ENCODE peak calls at places on chromosome 7, in six cellular contexts. One of them, this sample, is unnamed. For H3K4me1, the result is how much of the 10 kb centered on the place peaks cover.

GRCh38 chr7:132577206-132578049 is 1.2 kb upstream of the PLXNA4 start:
- DNase-seq in GM23338: peak
- DNase-seq in GM12878: no peak
- DNase-seq in SK-N-SH: peak
- DNase-seq in HCT116: no peak
- DNase-seq in HepG2: no peak
- DNase-seq in this sample: no peak

GRCh38 chr7:135283959-135284638 is 50.5 kb downstream of the STRA8 start:
- DNase-seq in GM23338: no peak
- DNase-seq in GM12878: no peak
- DNase-seq in SK-N-SH: no peak
- DNase-seq in HCT116: no peak
- DNase-seq in HepG2: no peak
- DNase-seq in this sample: no peak

GRCh38 chr7:116957874-116958273 is 4.6 kb downstream of the ST7 start:
- DNase-seq in GM23338: no peak
- DNase-seq in GM12878: no peak
- DNase-seq in SK-N-SH: no peak
- DNase-seq in HCT116: no peak
- DNase-seq in HepG2: no peak
- DNase-seq in this sample: no peak

GRCh38 chr7:155858521-155859061 is 46.3 kb upstream of the SHH start:
- DNase-seq in GM23338: no peak
- DNase-seq in GM12878: no peak
- DNase-seq in SK-N-SH: no peak
- DNase-seq in HCT116: no peak
- DNase-seq in HepG2: no peak
- DNase-seq in this sample: no peak

GRCh38 chr7:100102950-100103840 is 1.8 kb downstream of the AP4M1 start:
- DNase-seq in GM23338: no peak
- DNase-seq in GM12878: no peak
- DNase-seq in SK-N-SH: peak
- DNase-seq in HCT116: no peak
- DNase-seq in HepG2: no peak
- DNase-seq in this sample: no peak

GRCh38 chr7:98203964-98204605 is 7.2 kb upstream of the BHLHA15 start:
- DNase-seq in GM23338: no peak
- DNase-seq in GM12878: no peak
- DNase-seq in SK-N-SH: no peak
- DNase-seq in HCT116: no peak
- DNase-seq in HepG2: no peak
- DNase-seq in this sample: no peak

GRCh38 chr7:99109108-99110051 is 34.5 kb downstream of the SMURF1 start:
- DNase-seq in GM23338: no peak
- DNase-seq in GM12878: no peak
- DNase-seq in SK-N-SH: peak
- DNase-seq in HCT116: no peak
- DNase-seq in HepG2: peak
- DNase-seq in this sample: no peak

GRCh38 chr7:57370739-57371098 is 79.3 kb upstream of the ZNF716 start:
- DNase-seq in GM23338: no peak
- DNase-seq in GM12878: no peak
- DNase-seq in SK-N-SH: no peak
- DNase-seq in HCT116: no peak
- DNase-seq in HepG2: no peak
- DNase-seq in this sample: no peak

GRCh38 chr7:130891254-130892094 is 157.5 kb upstream of the KLF14 start:
- DNase-seq in GM23338: no peak
- DNase-seq in GM12878: no peak
- DNase-seq in SK-N-SH: no peak
- DNase-seq in HCT116: peak
- DNase-seq in HepG2: no peak
- DNase-seq in this sample: no peak

GRCh38 chr7:13092708-13093005 is 405.2 kb downstream of the ARL4A start:
- DNase-seq in GM23338: no peak
- DNase-seq in GM12878: no peak
- DNase-seq in SK-N-SH: no peak
- DNase-seq in HCT116: no peak
- DNase-seq in HepG2: no peak
- DNase-seq in this sample: no peak

GRCh38 chr7:32058017-32058416 is 12.2 kb downstream of the PDE1C start:
- DNase-seq in GM23338: no peak
- DNase-seq in GM12878: no peak
- DNase-seq in SK-N-SH: no peak
- DNase-seq in HCT116: no peak
- DNase-seq in HepG2: no peak
- DNase-seq in this sample: no peak

GRCh38 chr7:128755816-128756476 is 16.8 kb downstream of the CALU start:
- DNase-seq in GM23338: no peak
- DNase-seq in GM12878: no peak
- DNase-seq in SK-N-SH: peak
- DNase-seq in HCT116: no peak
- DNase-seq in HepG2: no peak
- DNase-seq in this sample: no peak

GRCh38 chr7:138776156-138776833 is 21.5 kb upstream of the TMEM213 start:
- DNase-seq in GM23338: no peak
- DNase-seq in GM12878: no peak
- DNase-seq in SK-N-SH: no peak
- DNase-seq in HCT116: no peak
- DNase-seq in HepG2: no peak
- DNase-seq in this sample: no peak

GRCh38 chr7:148987751-148988512 is 40.4 kb downstream of the PDIA4 start:
- DNase-seq in GM23338: peak
- DNase-seq in GM12878: no peak
- DNase-seq in SK-N-SH: peak
- DNase-seq in HCT116: no peak
- DNase-seq in HepG2: no peak
- DNase-seq in this sample: no peak

GRCh38 chr7:54992876-54993490 is 25.8 kb upstream of the EGFR start:
- DNase-seq in GM23338: no peak
- DNase-seq in GM12878: no peak
- DNase-seq in SK-N-SH: no peak
- DNase-seq in HCT116: no peak
- DNase-seq in HepG2: no peak
- DNase-seq in this sample: no peak

GRCh38 chr7:69656890-69657289 is 58.6 kb downstream of the AUTS2 start:
- DNase-seq in GM23338: no peak
- DNase-seq in GM12878: no peak
- DNase-seq in SK-N-SH: peak
- DNase-seq in HCT116: no peak
- DNase-seq in HepG2: no peak
- DNase-seq in this sample: no peak

GRCh38 chr7:84532196-84532595 is 337.6 kb upstream of the SEMA3A start:
- DNase-seq in GM23338: peak
- DNase-seq in GM12878: no peak
- DNase-seq in SK-N-SH: no peak
- DNase-seq in HCT116: no peak
- DNase-seq in HepG2: no peak
- DNase-seq in this sample: no peak

GRCh38 chr7:127571741-127572505 is 13.5 kb downstream of the GCC1 start:
- DNase-seq in GM23338: no peak
- DNase-seq in GM12878: no peak
- DNase-seq in SK-N-SH: no peak
- DNase-seq in HCT116: no peak
- DNase-seq in HepG2: no peak
- DNase-seq in this sample: no peak

GRCh38 chr7:117227091-117227490 is 95.8 kb downstream of the WNT2 start:
- DNase-seq in GM23338: no peak
- DNase-seq in GM12878: no peak
- DNase-seq in SK-N-SH: no peak
- DNase-seq in HCT116: no peak
- DNase-seq in HepG2: no peak
- DNase-seq in this sample: no peak

GRCh38 chr7:89064831-89065230 is 269.3 kb upstream of the TEX47 start:
- DNase-seq in GM23338: no peak
- DNase-seq in GM12878: no peak
- DNase-seq in SK-N-SH: no peak
- DNase-seq in HCT116: no peak
- DNase-seq in HepG2: no peak
- DNase-seq in this sample: no peak

GRCh38 chr7:135777626-135778398 is 29.2 kb upstream of the FAM180A start:
- DNase-seq in GM23338: no peak
- DNase-seq in GM12878: no peak
- DNase-seq in SK-N-SH: no peak
- DNase-seq in HCT116: no peak
- DNase-seq in HepG2: no peak
- DNase-seq in this sample: no peak

GRCh38 chr7:144908943-144909556 is 73.2 kb upstream of the TPK1 start:
- DNase-seq in GM23338: peak
- DNase-seq in GM12878: no peak
- DNase-seq in SK-N-SH: no peak
- DNase-seq in HCT116: no peak
- DNase-seq in HepG2: no peak
- DNase-seq in this sample: no peak

GRCh38 chr7:92158660-92159575 is 20.0 kb downstream of the LRRD1 start:
- DNase-seq in GM23338: no peak
- DNase-seq in GM12878: no peak
- DNase-seq in SK-N-SH: no peak
- DNase-seq in HCT116: no peak
- DNase-seq in HepG2: no peak
- DNase-seq in this sample: no peak

GRCh38 chr7:101846800-101847538 is 29.5 kb downstream of the CUX1 start:
- DNase-seq in GM23338: no peak
- DNase-seq in GM12878: no peak
- DNase-seq in SK-N-SH: no peak
- DNase-seq in HCT116: no peak
- DNase-seq in HepG2: no peak
- DNase-seq in this sample: no peak
- TF ChIP-seq REST in GM23338: no peak
- TF ChIP-seq REST in GM12878: no peak
- TF ChIP-seq REST in SK-N-SH: no peak
- TF ChIP-seq REST in HCT116: no peak
- TF ChIP-seq REST in HepG2: no peak
- TF ChIP-seq REST in this sample: no peak

GRCh38 chr7:2980406-2981102 is 63.1 kb downstream of the CARD11 start:
- DNase-seq in GM23338: no peak
- DNase-seq in GM12878: no peak
- DNase-seq in SK-N-SH: no peak
- DNase-seq in HCT116: no peak
- DNase-seq in HepG2: no peak
- DNase-seq in this sample: no peak

GRCh38 chr7:2982831-2983230 is 60.8 kb downstream of the CARD11 start:
- DNase-seq in GM23338: no peak
- DNase-seq in GM12878: no peak
- DNase-seq in SK-N-SH: no peak
- DNase-seq in HCT116: no peak
- DNase-seq in HepG2: no peak
- DNase-seq in this sample: no peak

GRCh38 chr7:2981103-2981480 is 62.6 kb downstream of the CARD11 start:
- DNase-seq in GM23338: no peak
- DNase-seq in GM12878: no peak
- DNase-seq in SK-N-SH: no peak
- DNase-seq in HCT116: no peak
- DNase-seq in HepG2: no peak
- DNase-seq in this sample: no peak

GRCh38 chr7:2979951-2980350 is 63.7 kb downstream of the CARD11 start:
- DNase-seq in GM23338: no peak
- DNase-seq in GM12878: no peak
- DNase-seq in SK-N-SH: no peak
- DNase-seq in HCT116: no peak
- DNase-seq in HepG2: no peak
- DNase-seq in this sample: no peak

DNA sequence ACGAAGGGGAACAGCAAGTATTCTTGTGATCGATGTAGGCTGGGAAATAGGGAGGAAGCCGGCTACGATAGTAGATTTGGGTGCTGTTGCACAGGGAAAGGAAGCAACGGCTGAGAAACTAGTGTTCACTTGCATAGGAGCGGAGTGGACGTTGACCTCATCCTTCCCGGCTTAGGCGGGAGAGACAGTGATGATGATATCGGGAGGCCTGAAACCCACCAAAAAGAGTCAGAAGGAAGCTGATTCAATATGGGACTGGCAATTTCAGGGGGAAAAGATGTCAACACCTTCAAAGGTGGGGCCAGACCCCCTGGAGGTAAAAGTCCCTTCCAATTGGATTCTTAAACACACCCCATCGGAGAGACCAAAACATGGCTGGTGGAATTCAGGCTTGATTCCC is 61.3 kb downstream of the CARD11 start:
- DNase-seq in GM23338: no peak
- DNase-seq in GM12878: no peak
- DNase-seq in SK-N-SH: no peak
- DNase-seq in HCT116: no peak
- DNase-seq in HepG2: no peak
- DNase-seq in this sample: no peak
- H3K4me1 ChIP-seq in GM23338: under half
- H3K4me1 ChIP-seq in GM12878: under half
- H3K4me1 ChIP-seq in SK-N-SH: under half
- H3K4me1 ChIP-seq in HCT116: under half
- H3K4me1 ChIP-seq in HepG2: under half
- H3K4me1 ChIP-seq in this sample: under half

GRCh38 chr7:24582171-24582570 is 8.9 kb downstream of the PALS2 start:
- DNase-seq in GM23338: no peak
- DNase-seq in GM12878: no peak
- DNase-seq in SK-N-SH: no peak
- DNase-seq in HCT116: no peak
- DNase-seq in HepG2: no peak
- DNase-seq in this sample: no peak

GRCh38 chr7:24591152-24591551 is 17.9 kb downstream of the PALS2 start:
- DNase-seq in GM23338: no peak
- DNase-seq in GM12878: no peak
- DNase-seq in SK-N-SH: no peak
- DNase-seq in HCT116: no peak
- DNase-seq in HepG2: no peak
- DNase-seq in this sample: no peak

DNA sequence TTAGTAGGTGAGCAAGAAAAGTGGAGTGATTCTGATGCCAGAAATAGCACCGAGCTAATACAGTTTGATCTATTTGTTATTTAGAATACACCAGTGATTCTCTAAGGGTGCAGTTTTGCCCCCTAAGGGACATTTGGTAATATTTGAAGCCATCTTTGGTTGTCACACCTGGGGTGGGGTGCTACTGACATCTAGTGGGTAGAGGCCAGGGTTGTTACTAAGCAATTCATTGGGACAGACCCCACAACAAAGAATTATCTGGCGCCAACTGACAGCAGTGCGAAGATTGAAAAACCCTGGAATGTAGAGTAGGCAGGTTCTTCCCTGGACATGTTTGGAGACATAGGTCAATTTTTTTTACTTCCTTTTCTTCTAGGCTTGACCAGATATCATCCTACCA is 14.6 kb downstream of the PALS2 start:
- DNase-seq in GM23338: peak
- DNase-seq in GM12878: no peak
- DNase-seq in SK-N-SH: no peak
- DNase-seq in HCT116: no peak
- DNase-seq in HepG2: peak
- DNase-seq in this sample: no peak
- TF ChIP-seq POLR2AphosphoS5 in GM23338: no peak
- TF ChIP-seq POLR2AphosphoS5 in GM12878: no peak
- TF ChIP-seq POLR2AphosphoS5 in SK-N-SH: no peak
- TF ChIP-seq POLR2AphosphoS5 in HCT116: no peak
- TF ChIP-seq POLR2AphosphoS5 in HepG2: no peak
- TF ChIP-seq POLR2AphosphoS5 in this sample: no peak

DNA sequence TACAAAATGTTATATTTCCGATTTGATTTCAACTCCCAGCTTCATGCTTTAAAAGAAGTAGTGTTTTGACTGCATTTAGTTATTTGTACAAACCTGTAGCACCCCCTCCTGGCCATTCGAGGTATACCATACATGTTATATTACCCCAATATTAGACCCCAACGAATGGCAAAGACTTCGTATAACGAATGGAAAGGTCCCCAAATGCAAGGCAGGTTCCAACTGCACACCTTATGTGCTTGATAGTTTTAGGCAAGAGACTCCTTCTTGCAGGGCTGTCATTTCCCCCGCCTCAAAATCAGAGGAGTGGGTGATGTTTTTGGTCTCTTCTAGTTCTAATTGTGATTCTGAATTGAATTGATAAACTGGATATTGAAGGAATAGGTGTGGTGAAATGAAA is 101.1 kb upstream of the TARP start:
- DNase-seq in GM23338: peak
- DNase-seq in GM12878: no peak
- DNase-seq in SK-N-SH: peak
- DNase-seq in HCT116: no peak
- DNase-seq in HepG2: peak
- DNase-seq in this sample: no peak
- TF ChIP-seq REST in GM23338: no peak
- TF ChIP-seq REST in GM12878: no peak
- TF ChIP-seq REST in SK-N-SH: no peak
- TF ChIP-seq REST in HCT116: no peak
- TF ChIP-seq REST in HepG2: no peak
- TF ChIP-seq REST in this sample: no peak

This sample was measured in Panc1.